ENCODE peak calls at places on chromosomes 4 and X, in five cellular contexts. S is NT2/D1, W is HepG2, K is H1, A is GM12878. N is an unnamed sample.

GRCh38 chr4:3440979-3441500 is 728 bp upstream of the HGFAC start:
- DNase-seq in S (no peak), W (no peak), K (no peak), A (no peak), N (no peak)

GRCh38 chr4:101464596-101464995 is 117.3 kb upstream of the PPP3CA start:
- DNase-seq in S (no peak), W (no peak), K (no peak), A (no peak), N (no peak)

GRCh38 chr4:94806376-94806775 is 48.6 kb downstream of the BMPR1B start:
- DNase-seq in S (no peak), W (no peak), K (no peak), A (no peak), N (no peak)

GRCh38 chr4:187118731-187119130 is 395.1 kb upstream of the FAT1 start:
- DNase-seq in S (no peak), W (no peak), K (no peak), A (no peak), N (no peak)

GRCh38 chr4:89799071-89799470 is 37.9 kb downstream of the SNCA start:
- DNase-seq in S (no peak), W (no peak), K (no peak), A (no peak), N (no peak)

GRCh38 chrX:150575415-150575814 is 7.0 kb downstream of the MTM1 start:
- DNase-seq in S (no peak), W (no peak), K (no peak), A (no peak), N (no peak)

GRCh38 chr4:69126030-69126429 is 29.8 kb downstream of the UGT2B7 start:
- DNase-seq in S (no peak), W (no peak), K (no peak), A (no peak), N (no peak)

GRCh38 chr4:94271248-94271647 is 63.6 kb downstream of the SMARCAD1 start:
- DNase-seq in S (no peak), W (no peak), K (no peak), A (no peak), N (no peak)

GRCh38 chr4:113243312-113243711 is 193.9 kb downstream of the ANK2 start:
- DNase-seq in S (no peak), W (no peak), K (no peak), A (no peak), N (no peak)

GRCh38 chr4:76087007-76087769 is 12.7 kb downstream of the ART3 start:
- DNase-seq in S (peak), W (peak), K (peak), A (no peak), N (peak)

GRCh38 chr4:153643406-153644016 is 40.6 kb upstream of the TLR2 start:
- DNase-seq in S (no peak), W (peak), K (no peak), A (peak), N (peak)

GRCh38 chr4:8270418-8270771 is 841 bp downstream of the HTRA3 start:
- DNase-seq in S (no peak), W (no peak), K (no peak), A (no peak), N (no peak)

GRCh38 chr4:78940752-78941151 is 1.5 kb upstream of the PAQR3 start:
- DNase-seq in S (no peak), W (no peak), K (no peak), A (no peak), N (no peak)

GRCh38 chrX:38220024-38220935 is at the start of gene SRPX:
- DNase-seq in S (no peak), W (no peak), K (no peak), A (no peak), N (peak)

GRCh38 chrX:77275392-77275791 is 171.8 kb upstream of the FGF16 start:
- DNase-seq in S (no peak), W (no peak), K (no peak), A (no peak), N (no peak)

GRCh38 chrX:70030242-70030823 is 19.4 kb downstream of the AWAT2 start:
- DNase-seq in S (peak), W (peak), K (no peak), A (no peak), N (peak)

GRCh38 chr4:87037921-87038320 is 103.1 kb downstream of the AFF1 start:
- DNase-seq in S (no peak), W (no peak), K (no peak), A (no peak), N (no peak)

GRCh38 chrX:8447367-8447766 is 17.3 kb upstream of the VCX3B start:
- DNase-seq in S (no peak), W (no peak), K (no peak), A (no peak), N (no peak)

GRCh38 chr4:153804742-153805141 is 15.9 kb upstream of the SFRP2 start:
- DNase-seq in S (no peak), W (no peak), K (no peak), A (no peak), N (no peak)

GRCh38 chr4:72076562-72076961 is 44.8 kb downstream of the NPFFR2 start:
- DNase-seq in S (no peak), W (no peak), K (no peak), A (no peak), N (no peak)

GRCh38 chrX:117059848-117060247 is 597.1 kb upstream of the CT83 start:
- DNase-seq in S (no peak), W (no peak), K (no peak), A (no peak), N (no peak)

GRCh38 chrX:73289039-73289438 is 74.4 kb upstream of the NAP1L2 start:
- DNase-seq in S (peak), W (no peak), K (peak), A (no peak), N (peak)

GRCh38 chr4:13597141-13597540 is 30.4 kb downstream of the BOD1L1 start:
- DNase-seq in S (no peak), W (peak), K (no peak), A (no peak), N (no peak)

GRCh38 chr4:140567722-140568121 is 1.0 kb downstream of the UCP1 start:
- DNase-seq in S (no peak), W (no peak), K (no peak), A (no peak), N (peak)

DNA sequence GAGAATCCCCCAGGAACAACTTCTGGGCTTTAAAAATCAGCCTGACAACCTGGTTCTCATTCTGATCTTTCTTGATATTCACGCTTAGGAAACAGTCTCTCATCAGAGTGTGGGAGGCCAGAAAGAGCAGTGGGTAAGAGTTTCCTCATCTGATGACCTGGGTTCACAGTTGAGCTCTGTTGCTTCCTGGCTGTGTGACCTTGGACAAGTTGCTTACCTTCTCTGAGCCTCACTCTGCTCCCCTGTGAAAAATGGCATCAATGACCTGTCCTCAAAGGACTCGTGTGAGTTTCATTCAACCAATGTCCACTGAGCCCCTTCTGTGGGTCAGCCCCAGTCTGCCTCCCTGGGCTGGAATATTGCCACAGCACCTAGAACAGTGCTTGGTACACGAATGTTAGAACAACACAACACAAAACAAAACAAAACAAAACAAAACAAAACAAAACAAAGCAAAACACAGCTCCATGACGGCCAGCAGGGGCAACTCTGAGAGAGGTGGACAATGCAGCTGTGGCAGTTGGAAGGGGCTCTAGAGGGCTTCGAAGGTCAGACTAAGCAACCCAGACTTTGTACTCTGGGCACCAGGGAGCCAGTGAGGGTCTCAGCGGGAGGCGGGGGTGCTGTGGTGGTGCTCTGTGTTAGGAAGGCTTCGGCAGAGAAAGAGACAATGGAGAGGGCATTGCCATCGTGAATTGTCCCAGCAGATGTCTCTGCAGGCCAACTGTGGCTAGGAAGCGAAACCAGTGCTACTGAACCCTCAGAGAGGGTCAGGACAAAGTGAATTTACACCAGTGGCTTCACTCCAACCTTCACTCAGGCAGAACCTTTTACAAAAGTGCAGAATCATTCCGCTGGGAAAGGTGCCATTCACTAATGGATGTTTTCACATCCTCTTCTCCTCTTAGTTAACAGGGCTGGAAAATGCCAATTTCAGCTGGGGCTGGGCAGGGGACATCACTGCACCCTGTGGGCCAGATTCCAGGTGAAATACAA is 14.3 kb upstream of the C4orf50 start:
- DNase-seq in S (no peak), W (no peak), K (no peak), A (no peak), N (no peak)
- TF ChIP-seq SUZ12 in S (no peak), W (no peak), K (no peak), A (no peak), N (no peak)

GRCh38 chr4:40931238-40931637 is 181.5 kb downstream of the NSUN7 start:
- DNase-seq in S (no peak), W (no peak), K (no peak), A (no peak), N (no peak)

GRCh38 chr4:40937140-40937725 is 187.5 kb downstream of the NSUN7 start:
- DNase-seq in S (no peak), W (no peak), K (no peak), A (no peak), N (no peak)

GRCh38 chr4:40934671-40935070 is 184.9 kb downstream of the NSUN7 start:
- DNase-seq in S (peak), W (no peak), K (peak), A (no peak), N (no peak)

GRCh38 chr4:40931825-40932224 is 182.1 kb downstream of the NSUN7 start:
- DNase-seq in S (no peak), W (no peak), K (no peak), A (no peak), N (no peak)

DNA sequence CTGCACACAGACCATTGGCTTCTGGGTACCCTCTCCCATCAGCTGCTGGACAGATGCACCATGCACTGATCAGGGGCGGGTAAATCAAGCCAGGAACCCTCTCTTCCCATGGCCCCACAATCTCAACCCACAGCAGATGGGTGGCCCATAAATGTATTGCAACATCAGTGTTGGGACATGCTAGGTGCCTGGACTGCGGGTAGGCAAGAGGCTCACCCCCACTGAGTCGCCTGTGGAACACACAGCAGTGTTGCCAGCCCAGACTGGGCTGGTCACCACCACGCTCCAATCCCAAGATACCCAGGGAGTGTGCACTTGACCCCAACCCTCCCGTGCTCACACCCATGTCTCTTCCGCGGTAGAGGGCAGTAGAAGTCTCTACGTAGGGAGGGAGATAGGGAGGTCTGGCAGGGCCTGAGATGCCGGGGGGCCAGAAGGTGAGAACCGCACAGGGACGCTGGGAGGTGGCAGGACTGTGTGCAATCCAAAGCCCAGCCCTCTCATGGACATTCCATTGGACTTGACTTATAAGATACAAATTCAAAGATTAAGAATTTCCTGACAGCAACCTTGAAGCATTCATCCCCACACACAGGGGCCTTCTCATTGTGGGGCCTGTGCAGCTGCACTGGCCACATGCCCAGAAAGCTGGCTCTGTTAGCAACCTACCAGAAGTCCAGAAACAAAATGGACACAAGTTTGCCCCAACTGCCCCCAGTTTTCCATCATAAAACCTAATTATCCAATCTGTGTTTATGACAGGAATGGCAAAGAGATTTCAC is 183.7 kb downstream of the NSUN7 start:
- DNase-seq in S (no peak), W (no peak), K (no peak), A (no peak), N (no peak)
- TF ChIP-seq SUZ12 in S (no peak), W (no peak), K (no peak), A (no peak), N (no peak)

GRCh38 chr4:79983431-79983830 is 89.6 kb downstream of the ANTXR2 start:
- DNase-seq in S (no peak), W (no peak), K (no peak), A (no peak), N (no peak)
- TF ChIP-seq SUZ12 in S (no peak), W (no peak), K (no peak), A (no peak), N (no peak)

DNA sequence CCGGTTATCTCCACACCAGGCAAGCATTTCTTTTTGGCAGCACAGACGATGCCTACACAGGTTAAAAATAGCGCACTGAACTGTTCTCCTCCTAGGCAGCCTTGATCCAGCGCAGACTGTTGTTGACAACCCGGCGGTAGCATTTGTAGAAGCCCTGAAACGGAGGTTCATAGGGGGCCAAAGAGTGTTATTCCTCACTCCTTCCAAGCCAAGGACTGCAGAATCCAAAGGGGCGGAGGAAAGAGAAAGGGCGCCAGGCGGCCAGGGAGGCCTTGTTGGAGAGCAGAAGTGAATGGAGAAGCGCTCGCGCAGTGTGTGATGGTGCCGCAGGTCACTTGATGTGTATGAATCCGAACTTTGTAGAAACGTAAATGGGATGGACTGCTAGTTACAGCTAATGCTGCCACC is 82.7 kb downstream of the TENM3 start:
- DNase-seq in S (no peak), W (no peak), K (no peak), A (no peak), N (no peak)
- TF ChIP-seq SUZ12 in S (no peak), W (no peak), K (no peak), A (no peak), N (no peak)

GRCh38 chr4:45992728-45993127 is 131.1 kb downstream of the GABRG1 start:
- DNase-seq in S (no peak), W (no peak), K (no peak), A (no peak), N (no peak)

GRCh38 chr4:45987858-45988257 is 136.0 kb downstream of the GABRG1 start:
- DNase-seq in S (no peak), W (no peak), K (no peak), A (no peak), N (no peak)

GRCh38 chr4:45985038-45985437 is 138.8 kb downstream of the GABRG1 start:
- DNase-seq in S (peak), W (no peak), K (no peak), A (no peak), N (no peak)

GRCh38 chr4:45989775-45990174 is 134.1 kb downstream of the GABRG1 start:
- DNase-seq in S (no peak), W (no peak), K (no peak), A (no peak), N (no peak)
- TF ChIP-seq SUZ12 in S (no peak), W (no peak), K (no peak), A (no peak), N (no peak)

GRCh38 chrX:19566359-19567141 is 51.2 kb upstream of the MAP3K15 start:
- DNase-seq in S (peak), W (peak), K (no peak), A (peak), N (no peak)

GRCh38 chrX:19563327-19563726 is 48.0 kb upstream of the MAP3K15 start:
- DNase-seq in S (no peak), W (no peak), K (no peak), A (peak), N (no peak)

GRCh38 chrX:19565605-19566004 is 50.3 kb upstream of the MAP3K15 start:
- DNase-seq in S (no peak), W (peak), K (no peak), A (no peak), N (no peak)

GRCh38 chrX:19564606-19565005 is 49.3 kb upstream of the MAP3K15 start:
- DNase-seq in S (no peak), W (no peak), K (no peak), A (no peak), N (no peak)

DNA sequence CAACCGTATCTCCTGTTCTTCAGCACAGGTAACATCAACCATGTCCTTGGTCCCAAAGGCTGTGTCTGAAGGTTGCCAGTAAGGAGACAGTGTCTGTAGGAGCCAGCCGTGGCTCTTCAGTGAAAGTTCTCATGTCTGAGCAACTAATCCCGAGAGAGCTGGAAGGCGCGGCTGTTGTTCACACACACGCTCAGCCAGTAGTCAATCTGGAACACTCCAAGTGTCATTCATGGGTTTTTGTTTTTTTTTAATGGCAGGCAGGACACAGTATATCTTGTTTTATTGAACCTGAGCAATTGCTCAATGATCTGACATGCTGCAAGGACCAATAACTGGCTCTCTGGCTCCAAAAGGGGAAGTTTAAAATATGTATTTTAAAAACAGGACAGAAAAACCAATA is 48.4 kb upstream of the MAP3K15 start:
- DNase-seq in S (no peak), W (no peak), K (no peak), A (no peak), N (no peak)
- TF ChIP-seq SUZ12 in S (no peak), W (no peak), K (no peak), A (no peak), N (no peak)

GRCh38 chr4:67403342-67403741 is 142.0 kb downstream of the CENPC start:
- DNase-seq in S (no peak), W (no peak), K (no peak), A (no peak), N (no peak)
- TF ChIP-seq SUZ12 in S (no peak), W (no peak), K (no peak), A (no peak), N (no peak)

GRCh38 chr4:145937021-145937861 is 1.4 kb downstream of the ZNF827 start:
- DNase-seq in S (peak), W (no peak), K (no peak), A (no peak), N (peak)

GRCh38 chr4:145934434-145935047 is 4.1 kb downstream of the ZNF827 start:
- DNase-seq in S (no peak), W (no peak), K (no peak), A (no peak), N (no peak)

GRCh38 chr4:145933134-145933533 is 5.5 kb downstream of the ZNF827 start:
- DNase-seq in S (no peak), W (no peak), K (no peak), A (no peak), N (no peak)

GRCh38 chr4:145936142-145937020 is 2.2 kb downstream of the ZNF827 start:
- DNase-seq in S (peak), W (peak), K (no peak), A (no peak), N (peak)

DNA sequence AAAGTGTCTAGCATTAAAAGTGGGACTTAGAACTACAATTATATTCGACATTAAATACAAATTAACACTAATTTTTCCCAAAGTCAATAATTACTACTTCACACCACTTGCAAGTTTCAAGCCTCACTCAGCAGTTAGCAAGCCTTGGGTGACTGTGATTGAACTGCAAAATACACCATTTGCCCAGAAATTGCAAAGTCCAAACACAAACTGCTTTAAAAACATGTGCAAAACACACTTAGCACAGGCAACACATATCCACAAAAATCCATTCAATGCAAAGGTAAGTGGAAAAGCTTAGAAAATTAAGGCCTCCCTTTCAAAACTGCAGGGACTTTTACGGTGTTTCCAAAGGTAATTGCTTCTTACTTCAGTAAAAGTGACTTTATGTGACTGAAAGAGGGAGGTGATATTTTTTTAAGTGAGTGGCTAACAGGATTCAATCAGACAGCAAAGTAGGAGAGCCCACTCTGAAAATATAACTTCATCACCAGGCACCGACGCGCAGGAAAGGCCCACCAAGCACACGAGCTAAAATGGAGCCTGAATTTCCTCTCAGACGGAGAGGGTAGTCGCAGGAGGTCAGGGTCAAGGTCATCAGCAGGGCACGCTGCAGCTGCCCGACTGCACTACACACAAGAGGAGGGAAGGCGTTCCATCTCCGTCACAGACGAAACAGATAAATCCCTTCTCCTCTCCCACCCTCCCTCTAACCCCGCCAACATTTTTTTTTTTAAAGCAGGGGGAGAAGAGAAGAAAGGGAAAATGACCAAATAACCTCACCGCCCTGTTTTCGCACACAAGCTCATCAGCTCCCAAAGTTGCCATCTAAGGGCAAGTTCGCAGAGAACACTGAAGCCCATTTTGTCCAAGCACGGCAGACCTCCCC is 3.1 kb downstream of the ZNF827 start:
- DNase-seq in S (peak), W (peak), K (no peak), A (peak), N (peak)
- TF ChIP-seq SUZ12 in S (no peak), W (no peak), K (no peak), A (no peak), N (no peak)

GRCh38 chr4:27176400-27176799 is 315.8 kb downstream of the STIM2 start:
- DNase-seq in S (peak), W (peak), K (no peak), A (no peak), N (peak)
- TF ChIP-seq SUZ12 in S (no peak), W (no peak), K (no peak), A (no peak), N (no peak)